ENCODE peak calls at places on chromosomes 16 and 17, in five cellular contexts. Y, S, J, E and I are unnamed samples.

GRCh38 chr16:21083729-21084268 is 66.8 kb downstream of the DNAH3 start:
- DNase-seq in Y (peak; percentile 81), S (peak; percentile 62), J (peak; percentile 43), E (peak; percentile 25), I (peak; percentile 75)

GRCh38 chr17:33209671-33210070 is 83.4 kb downstream of the ASIC2 start:
- DNase-seq in Y (no peak), S (no peak), J (no peak), E (no peak), I (no peak)

GRCh38 chr17:67272312-67273050 is 27.5 kb upstream of the HELZ start:
- DNase-seq in Y (peak; percentile 59), S (no peak), J (no peak), E (peak; percentile 70), I (no peak)

GRCh38 chr16:2520097-2520783 is at the start of gene AMDHD2:
- DNase-seq in Y (peak; percentile 79), S (peak; percentile 97), J (peak; percentile 93), E (peak; percentile 93), I (peak; percentile 93)

GRCh38 chr17:10226930-10227695 is 28.7 kb upstream of the GAS7 start:
- DNase-seq in Y (peak; percentile 74), S (peak; percentile 44), J (peak; percentile 29), E (peak; percentile 57), I (peak; percentile 57)

GRCh38 chr17:249236-249993 is 68.0 kb upstream of the DOC2B start:
- DNase-seq in Y (no peak), S (peak; percentile 6), J (no peak), E (no peak), I (no peak)

GRCh38 chr17:539766-540165 is 174.9 kb downstream of the VPS53 start:
- DNase-seq in Y (no peak), S (no peak), J (no peak), E (no peak), I (no peak)

GRCh38 chr16:56307534-56307873 is 116.2 kb downstream of the GNAO1 start:
- DNase-seq in Y (no peak), S (no peak), J (no peak), E (no peak), I (no peak)

GRCh38 chr17:70171159-70171558 is 1.8 kb downstream of the KCNJ2 start:
- DNase-seq in Y (peak; percentile 39), S (no peak), J (no peak), E (no peak), I (peak; percentile 56)

GRCh38 chr16:1543085-1543896 is 9.8 kb downstream of the TMEM204 start:
- DNase-seq in Y (peak; percentile 44), S (peak; percentile 77), J (peak; percentile 76), E (peak; percentile 51), I (no peak)

GRCh38 chr17:17384291-17384615 is 81.1 kb downstream of the NT5M start:
- DNase-seq in Y (no peak), S (no peak), J (no peak), E (no peak), I (no peak)

GRCh38 chr17:16378631-16379282 is 2.1 kb upstream of the UBB start:
- DNase-seq in Y (no peak), S (no peak), J (no peak), E (peak; percentile 64), I (no peak)

GRCh38 chr16:7456221-7456620 is 123.6 kb downstream of the RBFOX1 start:
- DNase-seq in Y (no peak), S (no peak), J (no peak), E (no peak), I (no peak)

GRCh38 chr17:80263253-80264047 is 2.8 kb downstream of the RNF213 start:
- DNase-seq in Y (peak; percentile 66), S (peak; percentile 91), J (peak; percentile 98), E (peak; percentile 66), I (peak; percentile 62)

GRCh38 chr17:54941285-54941684 is 27.2 kb downstream of the COX11 start:
- DNase-seq in Y (no peak), S (no peak), J (no peak), E (no peak), I (no peak)

GRCh38 chr17:54935487-54935886 is 33.0 kb downstream of the COX11 start:
- DNase-seq in Y (no peak), S (no peak), J (no peak), E (no peak), I (no peak)

GRCh38 chr17:54933921-54934320 is 33.3 kb downstream of the TOM1L1 start:
- DNase-seq in Y (no peak), S (no peak), J (no peak), E (no peak), I (no peak)

GRCh38 chr17:54937018-54937417 is 31.4 kb downstream of the COX11 start:
- DNase-seq in Y (no peak), S (no peak), J (no peak), E (no peak), I (no peak)

DNA sequence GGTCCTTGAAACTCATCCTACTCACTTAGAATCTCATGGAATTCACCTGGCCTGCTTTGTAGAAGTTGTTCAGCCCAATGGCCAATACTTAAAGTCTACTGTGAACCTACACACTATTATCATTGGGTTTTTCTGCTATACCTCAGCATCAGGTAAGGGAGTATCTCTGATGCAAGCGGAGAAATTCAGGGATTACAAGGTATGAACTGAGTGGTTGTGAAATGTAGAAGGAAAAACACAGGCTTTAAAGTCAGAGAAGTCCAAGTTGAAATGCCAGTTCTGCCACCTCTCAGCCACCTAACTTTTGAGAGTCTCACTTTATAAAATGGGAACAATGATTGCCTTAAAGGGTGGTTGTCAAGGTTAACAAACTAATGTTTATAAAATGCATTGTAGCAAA is 31.0 kb downstream of the COX11 start:
- DNase-seq in Y (no peak), S (no peak), J (no peak), E (no peak), I (no peak)
- TF ChIP-seq CTCF in Y (no peak), S (no peak), J (no peak), E (no peak), I (no peak)

DNA sequence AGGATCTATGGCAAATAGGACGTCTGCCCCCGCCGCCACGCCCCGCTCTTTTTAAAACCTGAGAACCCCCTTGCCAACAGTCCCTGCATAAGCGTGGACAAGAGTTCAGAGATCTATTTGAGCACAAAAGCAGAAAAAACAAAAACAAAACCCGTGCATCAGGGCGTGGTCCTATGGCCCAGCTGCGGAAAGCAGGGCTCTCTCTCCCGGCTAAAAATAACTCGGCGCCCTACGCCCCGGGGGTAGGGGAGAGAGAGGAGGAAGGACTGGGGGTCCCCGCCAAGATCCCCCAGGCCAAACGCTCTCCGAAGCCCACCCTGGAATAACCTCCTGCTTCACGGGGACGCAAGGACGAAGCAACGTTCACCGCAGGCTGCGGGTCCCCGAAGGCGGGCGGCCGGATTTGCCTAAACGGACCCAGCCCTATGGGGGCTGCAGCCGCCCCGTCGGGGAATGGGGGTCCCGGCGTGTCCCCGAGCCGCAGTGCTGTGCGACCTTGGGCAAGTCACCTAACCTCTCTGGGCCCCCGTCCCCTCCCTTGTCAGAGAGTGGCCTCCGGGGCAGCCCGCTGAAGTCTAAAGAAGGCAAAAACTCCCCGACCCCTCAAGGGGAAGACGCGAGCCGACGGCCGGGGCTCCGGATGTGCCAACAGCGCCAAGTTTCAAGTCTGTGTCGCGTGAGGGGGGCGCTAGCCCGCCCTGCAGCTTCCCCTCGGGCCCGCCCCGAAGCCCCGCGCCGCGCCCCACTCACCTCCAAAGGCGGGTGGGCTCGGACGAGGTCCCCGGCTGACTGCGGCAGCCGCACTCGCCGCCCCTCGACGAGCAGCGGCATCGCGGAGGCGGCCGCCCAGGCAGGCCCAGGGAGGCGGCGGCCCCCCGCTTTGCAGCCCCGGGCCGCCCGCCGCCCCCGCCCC is 477 bp downstream of the NTAN1 start:
- DNase-seq in Y (peak; percentile 53), S (peak; percentile 54), J (peak; percentile 77), E (peak; percentile 30), I (no peak)
- TF ChIP-seq CTCF in Y (peak; percentile 38), S (no peak), J (no peak), E (peak; percentile 44), I (peak; percentile 29)

GRCh38 chr16:67445441-67445912 is 14.6 kb downstream of the HSD11B2 start:
- DNase-seq in Y (no peak), S (peak; percentile 84), J (no peak), E (no peak), I (no peak)
- TF ChIP-seq CTCF in Y (peak; percentile 18), S (peak; percentile 24), J (no peak), E (no peak), I (no peak)

DNA sequence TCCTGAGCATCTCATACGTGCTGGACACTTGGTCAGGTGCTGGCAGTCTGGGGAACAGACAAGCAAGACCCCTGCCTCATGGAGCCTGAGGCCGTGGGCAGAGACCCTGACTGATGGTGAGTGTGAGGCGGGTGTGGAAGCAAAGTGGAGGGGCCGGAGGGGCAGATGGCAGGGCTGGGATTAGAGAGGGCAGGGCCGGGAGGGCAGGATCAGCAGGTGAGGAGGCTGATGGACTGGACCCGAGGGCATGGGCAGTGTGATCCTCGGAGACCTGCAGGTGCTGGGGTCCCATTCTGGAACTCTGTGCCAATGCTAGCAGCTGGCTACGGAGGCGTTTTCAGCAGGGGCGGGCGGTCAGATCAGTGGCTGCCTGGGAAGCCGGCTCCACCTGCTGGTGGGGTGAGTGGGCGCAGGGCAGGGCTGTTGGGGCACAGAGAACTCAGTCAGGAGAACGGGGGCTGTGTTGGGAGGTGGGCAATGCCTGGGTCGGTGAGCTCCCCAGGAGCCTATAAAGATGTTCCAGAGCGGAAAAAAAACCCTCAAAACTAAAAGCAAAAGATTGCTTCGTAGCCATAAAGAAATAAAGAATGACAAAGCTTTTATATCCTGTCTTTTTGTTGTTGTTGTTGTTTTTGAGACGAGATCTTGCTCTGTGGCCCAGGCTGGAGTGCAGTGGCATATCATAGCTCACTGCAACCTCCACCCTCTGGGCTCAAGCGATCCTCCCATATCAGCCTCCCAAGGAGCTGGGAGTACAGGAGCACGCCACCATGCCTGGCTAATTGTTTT is 8.9 kb upstream of the C16orf74 start:
- DNase-seq in Y (no peak), S (peak; percentile 28), J (peak; percentile 72), E (peak; percentile 55), I (no peak)
- TF ChIP-seq CTCF in Y (peak; percentile 45), S (peak; percentile 34), J (peak; percentile 55), E (peak; percentile 49), I (peak; percentile 28)

GRCh38 chr17:49247949-49248348 is 17.4 kb upstream of the PHOSPHO1 start:
- DNase-seq in Y (no peak), S (no peak), J (no peak), E (no peak), I (no peak)

GRCh38 chr17:49249292-49249794 is 18.8 kb upstream of the PHOSPHO1 start:
- DNase-seq in Y (no peak), S (peak; percentile 41), J (no peak), E (no peak), I (no peak)

GRCh38 chr17:49254066-49254465 is 23.5 kb upstream of the PHOSPHO1 start:
- DNase-seq in Y (no peak), S (no peak), J (no peak), E (no peak), I (no peak)

GRCh38 chr17:49249890-49250522 is 19.4 kb upstream of the PHOSPHO1 start:
- DNase-seq in Y (no peak), S (no peak), J (no peak), E (no peak), I (no peak)

GRCh38 chr17:49252148-49252682 is 21.6 kb upstream of the PHOSPHO1 start:
- DNase-seq in Y (peak; percentile 66), S (peak; percentile 84), J (no peak), E (no peak), I (no peak)
- TF ChIP-seq CTCF in Y (no peak), S (no peak), J (peak; percentile 17), E (no peak), I (no peak)